ENCODE peak calls at places on chromosomes 3 and 15, in ten cellular contexts. T, D, Z, P, C, F, M, H, S and V are unnamed samples.

GRCh38 chr3:2156244-2156847 is 57.7 kb downstream of the CNTN4 start:
- DNase-seq in T (no peak), D (peak; percentile 65), Z (no peak), P (peak; percentile 12), C (peak; percentile 2), F (no peak), M (no peak), H (no peak), S (no peak), V (no peak)

GRCh38 chr3:35649405-35649804 is 10.1 kb downstream of the ARPP21 start:
- DNase-seq in T (no peak), D (no peak), Z (no peak), P (no peak), C (no peak), F (no peak), M (no peak), H (no peak), S (no peak), V (no peak)

GRCh38 chr3:23495507-23495906 is 292.4 kb downstream of the UBE2E2 start:
- DNase-seq in T (no peak), D (no peak), Z (no peak), P (no peak), C (peak; percentile 60), F (no peak), M (no peak), H (no peak), S (no peak), V (no peak)

GRCh38 chr15:90774731-90775521 is 57.8 kb downstream of the BLM start:
- DNase-seq in T (no peak), D (no peak), Z (no peak), P (no peak), C (peak; percentile 41), F (no peak), M (no peak), H (no peak), S (no peak), V (no peak)

GRCh38 chr15:31365655-31366127 is 39.1 kb downstream of the KLF13 start:
- DNase-seq in T (peak; percentile 41), D (peak; percentile 66), Z (peak; percentile 94), P (peak; percentile 35), C (peak; percentile 92), F (peak; percentile 71), M (peak; percentile 97), H (peak; percentile 98), S (peak; percentile 99), V (peak; percentile 97)

GRCh38 chr15:61668444-61668843 is 391.8 kb downstream of the VPS13C start:
- DNase-seq in T (no peak), D (no peak), Z (no peak), P (no peak), C (no peak), F (no peak), M (no peak), H (no peak), S (no peak), V (no peak)

GRCh38 chr3:38521391-38521987 is 25.3 kb downstream of the EXOG start:
- DNase-seq in T (no peak), D (peak; percentile 75), Z (peak; percentile 60), P (peak; percentile 59), C (peak; percentile 77), F (peak; percentile 46), M (no peak), H (no peak), S (no peak), V (no peak)

GRCh38 chr15:71228403-71228802 is 113.1 kb downstream of the THSD4 start:
- DNase-seq in T (no peak), D (no peak), Z (no peak), P (no peak), C (no peak), F (no peak), M (no peak), H (no peak), S (no peak), V (no peak)

GRCh38 chr3:176395269-176395668 is 802.0 kb downstream of the TBL1XR1 start:
- DNase-seq in T (no peak), D (no peak), Z (no peak), P (no peak), C (no peak), F (no peak), M (no peak), H (no peak), S (no peak), V (no peak)

GRCh38 chr3:23981136-23981535 is 36.0 kb downstream of the NR1D2 start:
- DNase-seq in T (no peak), D (no peak), Z (no peak), P (no peak), C (peak; percentile 9), F (no peak), M (peak; percentile 36), H (no peak), S (peak; percentile 70), V (no peak)

GRCh38 chr3:139302084-139302800 is 41.6 kb upstream of the MRPS22 start:
- DNase-seq in T (no peak), D (no peak), Z (no peak), P (no peak), C (peak; percentile 99), F (no peak), M (peak; percentile 46), H (no peak), S (no peak), V (no peak)

GRCh38 chr3:46858456-46858855 is 4.8 kb downstream of the MYL3 start:
- DNase-seq in T (peak; percentile 5), D (no peak), Z (no peak), P (no peak), C (no peak), F (no peak), M (peak; percentile 11), H (peak; percentile 14), S (no peak), V (no peak)

GRCh38 chr3:140004271-140004670 is 69.3 kb downstream of the CLSTN2 start:
- DNase-seq in T (no peak), D (no peak), Z (no peak), P (no peak), C (no peak), F (no peak), M (no peak), H (no peak), S (no peak), V (no peak)

GRCh38 chr3:126434931-126435411 is 40.3 kb downstream of the CFAP100 start:
- DNase-seq in T (no peak), D (no peak), Z (no peak), P (no peak), C (no peak), F (no peak), M (no peak), H (no peak), S (peak; percentile 46), V (peak; percentile 14)

GRCh38 chr15:94131875-94132274 is 99.5 kb upstream of the MCTP2 start:
- DNase-seq in T (no peak), D (no peak), Z (no peak), P (no peak), C (peak; percentile 12), F (no peak), M (no peak), H (no peak), S (no peak), V (no peak)
- TF ChIP-seq CTCF in T (no peak), D (no peak), Z (no peak), P (no peak), C (peak; percentile 14), F (no peak), M (no peak), H (no peak), S (no peak), V (no peak)

GRCh38 chr3:153669527-153669926 is 451.7 kb upstream of the ARHGEF26 start:
- DNase-seq in T (no peak), D (no peak), Z (no peak), P (no peak), C (no peak), F (no peak), M (no peak), H (no peak), S (no peak), V (no peak)
- TF ChIP-seq CTCF in T (no peak), D (peak; percentile 21), Z (no peak), P (peak; percentile 27), C (peak; percentile 20), F (no peak), M (no peak), H (no peak), S (no peak), V (no peak)

GRCh38 chr15:45199136-45199810 is 11.5 kb upstream of the SHF start:
- DNase-seq in T (no peak), D (no peak), Z (peak; percentile 15), P (no peak), C (no peak), F (no peak), M (no peak), H (no peak), S (no peak), V (no peak)
- TF ChIP-seq CTCF in T (peak; percentile 18), D (no peak), Z (no peak), P (no peak), C (no peak), F (no peak), M (peak; percentile 4), H (no peak), S (no peak), V (no peak)

GRCh38 chr3:8667429-8668091 is 23.0 kb upstream of the SSUH2 start:
- DNase-seq in T (no peak), D (no peak), Z (no peak), P (no peak), C (no peak), F (no peak), M (no peak), H (no peak), S (no peak), V (no peak)

GRCh38 chr3:8665407-8665896 is 20.9 kb upstream of the SSUH2 start:
- DNase-seq in T (no peak), D (no peak), Z (no peak), P (no peak), C (no peak), F (no peak), M (no peak), H (no peak), S (no peak), V (no peak)

GRCh38 chr3:8673083-8673737 is 28.6 kb upstream of the SSUH2 start:
- DNase-seq in T (no peak), D (no peak), Z (no peak), P (no peak), C (no peak), F (no peak), M (no peak), H (no peak), S (no peak), V (no peak)

GRCh38 chr3:8668216-8668615 is 23.6 kb upstream of the SSUH2 start:
- DNase-seq in T (no peak), D (no peak), Z (no peak), P (no peak), C (peak; percentile 22), F (no peak), M (no peak), H (no peak), S (no peak), V (no peak)

GRCh38 chr3:8669019-8669418 is 24.4 kb upstream of the SSUH2 start:
- DNase-seq in T (no peak), D (no peak), Z (no peak), P (no peak), C (no peak), F (no peak), M (no peak), H (no peak), S (no peak), V (no peak)
- TF ChIP-seq CTCF in T (no peak), D (no peak), Z (no peak), P (no peak), C (no peak), F (no peak), M (no peak), H (no peak), S (no peak), V (peak; percentile 13)